ENCODE peak calls at places on chromosomes 6 and 20, in seven cellular contexts. K is mesendoderm, X is H9, I is IMR-90, J is mesenchymal stem cell, M is H1, T is neuronal stem cell. C is an unnamed sample.

GRCh38 chr6:109434456-109434855 is 6.0 kb downstream of the PPIL6 start:
- DNase-seq in J (peak; percentile 22), X (no peak), K (no peak), T (no peak), I (no peak), M (no peak), C (no peak)

GRCh38 chr6:30985490-30985889 is 2.0 kb downstream of the MUC21 start:
- DNase-seq in J (no peak), I (no peak), M (no peak), K (no peak), X (no peak), T (no peak), C (no peak)

GRCh38 chr20:21339499-21339898 is 36.4 kb downstream of the XRN2 start:
- DNase-seq in T (no peak), K (no peak), I (peak; percentile 3), M (no peak), X (no peak), J (no peak), C (no peak)

GRCh38 chr6:119195848-119196247 is 117.4 kb upstream of the FAM184A start:
- DNase-seq in M (no peak), T (no peak), K (no peak), I (no peak), X (no peak), J (no peak), C (no peak)

GRCh38 chr6:157095084-157095483 is 228.2 kb downstream of the TMEM242 start:
- DNase-seq in K (no peak), T (no peak), I (no peak), M (no peak), X (no peak), J (no peak), C (no peak)

GRCh38 chr6:38052035-38052434 is 232.5 kb downstream of the ZFAND3 start:
- DNase-seq in I (no peak), J (no peak), T (no peak), M (no peak), K (no peak), X (no peak), C (no peak)

GRCh38 chr6:63458480-63459115 is 113.7 kb upstream of the LOC128125822 start:
- DNase-seq in K (no peak), T (no peak), I (no peak), X (no peak), M (no peak), J (no peak), C (no peak)

GRCh38 chr6:167119680-167120556 is 3.0 kb upstream of the CCR6 start:
- DNase-seq in M (no peak), J (no peak), X (no peak), K (no peak), I (no peak), T (no peak), C (no peak)

GRCh38 chr6:130836071-130836670 is 9.0 kb downstream of the SMLR1 start:
- DNase-seq in J (no peak), M (no peak), I (no peak), X (no peak), K (no peak), T (no peak), C (no peak)

GRCh38 chr6:13005994-13006393 is 289.4 kb downstream of the PHACTR1 start:
- DNase-seq in M (no peak), T (no peak), X (no peak), K (no peak), I (no peak), J (no peak), C (no peak)

GRCh38 chr6:112188906-112189305 is 65.5 kb downstream of the LAMA4 start:
- DNase-seq in T (no peak), X (no peak), I (peak; percentile 44), J (no peak), K (no peak), M (no peak), C (no peak)

GRCh38 chr6:11460001-11460668 is 77.4 kb upstream of the TMEM170B start:
- DNase-seq in J (peak; percentile 55), T (no peak), X (no peak), I (peak; percentile 20), M (no peak), K (peak; percentile 26), C (peak; percentile 69)

GRCh38 chr6:36290668-36291620 is 21.1 kb downstream of the PNPLA1 start:
- DNase-seq in J (peak; percentile 22), M (no peak), X (no peak), T (no peak), I (no peak), K (no peak), C (peak; percentile 51)

GRCh38 chr6:44671333-44671732 is 283.8 kb downstream of the CDC5L start:
- DNase-seq in X (no peak), J (no peak), M (no peak), K (no peak), T (no peak), I (no peak), C (no peak)

GRCh38 chr20:48286571-48287551 is 501.6 kb upstream of the SULF2 start:
- DNase-seq in T (no peak), K (no peak), X (no peak), I (no peak), J (no peak), M (no peak), C (no peak)

GRCh38 chr6:33885121-33886057 is 81.6 kb upstream of the MLN start:
- DNase-seq in M (no peak), T (no peak), J (peak; percentile 73), K (no peak), X (no peak), I (peak; percentile 25), C (no peak)

GRCh38 chr6:32224696-32225095 is 829 bp upstream of the NOTCH4 start:
- DNase-seq in K (no peak), M (no peak), X (no peak), T (no peak), I (no peak), J (no peak), C (no peak)

GRCh38 chr20:19407731-19408130 is 195.3 kb downstream of the SLC24A3 start:
- DNase-seq in X (no peak), I (no peak), T (no peak), J (no peak), K (peak; percentile 51), M (no peak), C (peak; percentile 98)

GRCh38 chr6:162403031-162403430 is 324.5 kb downstream of the PRKN start:
- DNase-seq in I (no peak), T (no peak), K (no peak), J (no peak), M (no peak), X (no peak), C (peak; percentile 7)

GRCh38 chr6:13554929-13555333 is 19.5 kb upstream of the SIRT5 start:
- DNase-seq in K (peak; percentile 89), I (peak; percentile 13), M (no peak), T (no peak), J (peak; percentile 12), X (peak; percentile 80), C (no peak)

GRCh38 chr20:44069203-44069931 is 117.6 kb downstream of the JPH2 start:
- DNase-seq in J (no peak), I (no peak), M (no peak), K (no peak), T (no peak), X (no peak), C (no peak)

GRCh38 chr6:170152989-170153388 is 137.9 kb downstream of the DLL1 start:
- DNase-seq in T (peak; percentile 62), I (no peak), M (peak; percentile 23), X (peak; percentile 72), K (peak; percentile 90), J (no peak), C (peak; percentile 60)

GRCh38 chr20:63289311-63290135 is 3.5 kb upstream of the COL20A1 start:
- DNase-seq in J (no peak), K (no peak), M (no peak), T (no peak), I (no peak), X (no peak), C (no peak)

GRCh38 chr20:33415948-33416347 is 14.6 kb upstream of the CDK5RAP1 start:
- DNase-seq in X (peak; percentile 71), T (peak; percentile 4), K (peak; percentile 60), M (peak; percentile 9), J (peak; percentile 27), I (peak; percentile 35), C (peak; percentile 47)

GRCh38 chr6:115891111-115891669 is 169.5 kb downstream of the FRK start:
- DNase-seq in T (no peak), J (peak; percentile 66), X (no peak), K (no peak), M (no peak), I (peak; percentile 30), C (no peak)

GRCh38 chr20:49887251-49887827 is 28.0 kb downstream of the SPATA2 start:
- DNase-seq in J (no peak), X (no peak), K (no peak), M (no peak), T (no peak), I (peak; percentile 38), C (no peak)
- H3K18ac ChIP-seq in J (no peak overlapping the region), X (no peak overlapping the region), K (no peak overlapping the region), M (no peak overlapping the region), T (peak overlapping the region; percentile 58), I (no peak overlapping the region), C (no peak overlapping the region)

GRCh38 chr6:137000825-137001224 is 43.9 kb downstream of the IL20RA start:
- DNase-seq in K (no peak), J (no peak), T (no peak), I (no peak), X (no peak), M (no peak), C (no peak)
- H3K4me2 ChIP-seq in K (no peak overlapping the region), J (no peak overlapping the region), T (no peak overlapping the region), I (no peak overlapping the region), X (peak overlapping the region; percentile 85), M (peak overlapping the region; percentile 62), C (no peak overlapping the region)

GRCh38 chr6:132465530-132466485 is 47.1 kb downstream of the STX7 start:
- DNase-seq in I (no peak), X (no peak), T (no peak), J (no peak), K (no peak), M (no peak), C (no peak)

GRCh38 chr6:132471787-132472186 is 41.1 kb downstream of the STX7 start:
- DNase-seq in M (no peak), T (no peak), I (no peak), K (no peak), J (no peak), X (no peak), C (no peak)

GRCh38 chr6:132464538-132465256 is 48.2 kb downstream of the STX7 start:
- DNase-seq in M (no peak), J (peak; percentile 37), X (no peak), K (peak; percentile 69), I (peak; percentile 23), T (no peak), C (peak; percentile 66)

GRCh38 chr6:132461958-132462357 is 51.0 kb downstream of the STX7 start:
- DNase-seq in I (no peak), M (no peak), K (no peak), T (no peak), J (no peak), X (no peak), C (no peak)

GRCh38 chr6:132466952-132467351 is 46.0 kb downstream of the STX7 start:
- DNase-seq in I (peak; percentile 78), X (no peak), J (peak; percentile 29), K (no peak), T (no peak), M (no peak), C (peak; percentile 71)
- H3K18ac ChIP-seq in I (no peak overlapping the region), X (no peak overlapping the region), J (no peak overlapping the region), K (no peak overlapping the region), T (no peak overlapping the region), M (no peak overlapping the region), C (no peak overlapping the region)

DNA sequence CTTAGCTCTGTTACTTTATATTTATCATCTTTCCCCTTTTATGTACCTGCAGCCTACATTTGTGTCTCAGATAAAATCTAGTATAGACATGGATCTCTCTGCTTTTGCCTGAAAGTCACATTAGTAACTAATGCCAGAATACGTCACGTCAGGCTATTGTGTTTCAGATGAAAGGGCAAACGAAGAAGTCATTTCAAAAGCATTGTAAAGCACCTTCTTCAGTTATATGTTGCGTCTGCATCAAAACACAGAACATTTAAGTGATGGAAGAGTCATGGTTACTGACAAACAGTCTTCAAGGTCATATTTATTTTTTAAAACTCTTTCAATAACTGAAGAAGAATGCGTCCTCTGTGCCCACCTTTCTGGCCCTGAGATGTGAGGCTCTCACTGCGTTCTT is 119.1 kb downstream of the SMOC2 start:
- DNase-seq in X (no peak), J (no peak), T (no peak), M (no peak), K (no peak), I (no peak), C (peak; percentile 70)
- H3K4me2 ChIP-seq in X (no peak overlapping the region), J (no peak overlapping the region), T (no peak overlapping the region), M (no peak overlapping the region), K (no peak overlapping the region), I (no peak overlapping the region), C (no peak overlapping the region)

C was measured in trophoblast cell.